ENCODE peak calls at places on chromosome 3, in six cellular contexts. O, H, J, Q, M and Z are unnamed samples.

GRCh38 chr3:111012388-111013248 is 59.0 kb upstream of the NECTIN3 start:
- DNase-seq in O (peak), H (no peak), J (no peak), Q (no peak), M (no peak), Z (no peak)

GRCh38 chr3:134205426-134205825 is 45.2 kb downstream of the RYK start:
- DNase-seq in O (no peak), H (no peak), J (no peak), Q (no peak), M (no peak), Z (no peak)

GRCh38 chr3:100072328-100073048 is 41.8 kb downstream of the FILIP1L start:
- DNase-seq in O (no peak), H (no peak), J (no peak), Q (no peak), M (peak), Z (no peak)

GRCh38 chr3:47227678-47228077 is 54.9 kb downstream of the KIF9 start:
- DNase-seq in O (no peak), H (no peak), J (no peak), Q (no peak), M (no peak), Z (no peak)

GRCh38 chr3:140898340-140899180 is 43.1 kb upstream of the SLC25A36 start:
- DNase-seq in O (peak), H (peak), J (no peak), Q (peak), M (no peak), Z (peak)

GRCh38 chr3:117165611-117166051 is 456.1 kb downstream of the TUSC7 start:
- DNase-seq in O (no peak), H (no peak), J (no peak), Q (no peak), M (no peak), Z (no peak)

GRCh38 chr3:46664188-46664970 is 29.1 kb downstream of the ALS2CL start:
- DNase-seq in O (no peak), H (no peak), J (no peak), Q (no peak), M (no peak), Z (peak)

GRCh38 chr3:172355836-172356235 is 92.4 kb downstream of the GHSR start:
- DNase-seq in O (no peak), H (peak), J (no peak), Q (no peak), M (no peak), Z (no peak)

GRCh38 chr3:13570391-13571194 is 21.7 kb downstream of the FBLN2 start:
- DNase-seq in O (no peak), H (no peak), J (no peak), Q (no peak), M (peak), Z (no peak)

GRCh38 chr3:100053929-100054620 is 60.2 kb downstream of the FILIP1L start:
- DNase-seq in O (no peak), H (no peak), J (no peak), Q (no peak), M (no peak), Z (no peak)

GRCh38 chr3:40968666-40969065 is 230.6 kb upstream of the CTNNB1 start:
- DNase-seq in O (no peak), H (no peak), J (no peak), Q (no peak), M (no peak), Z (no peak)

GRCh38 chr3:62622553-62623174 is 249.3 kb upstream of the FEZF2 start:
- DNase-seq in O (peak), H (no peak), J (no peak), Q (no peak), M (no peak), Z (peak)